ENCODE peak calls at places on chromosomes 13 and 19, in five cellular contexts. V is tibial nerve, T is stomach, G is uterus, I is ovary. D is an unnamed sample.
A peak's percentile ranks its signal among the peaks of the same experiment; 100 is the strongest.

GRCh38 chr13:25455146-25455545 is 83.4 kb downstream of the ATP8A2 start:
- DNase-seq in V (no peak), T (no peak), G (no peak), I (no peak), D (no peak)

GRCh38 chr13:46173656-46174055 is 8.3 kb downstream of the LCP1 start:
- DNase-seq in V (no peak), T (no peak), G (no peak), I (no peak), D (no peak)

GRCh38 chr19:10418281-10419199 is 1.8 kb upstream of the PDE4A start:
- DNase-seq in V (no peak), T (no peak), G (no peak), I (no peak), D (no peak)

GRCh38 chr19:3606174-3606689 is 443 bp downstream of the TBXA2R start:
- DNase-seq in V (no peak), T (peak; percentile 78), G (no peak), I (peak; percentile 32), D (peak; percentile 80)

GRCh38 chr13:98405107-98405571 is 171.8 kb downstream of the STK24 start:
- DNase-seq in V (no peak), T (no peak), G (no peak), I (no peak), D (no peak)

GRCh38 chr13:102369303-102369702 is 32.5 kb downstream of the FGF14 start:
- DNase-seq in V (no peak), T (no peak), G (no peak), I (no peak), D (no peak)

GRCh38 chr13:106619688-106620555 is 52.0 kb upstream of the ARGLU1 start:
- DNase-seq in V (no peak), T (no peak), G (peak; percentile 33), I (peak; percentile 51), D (peak; percentile 26)

GRCh38 chr19:41641879-41642485 is 15.1 kb upstream of the CEACAM4 start:
- DNase-seq in V (peak; percentile 30), T (peak; percentile 77), G (no peak), I (no peak), D (peak; percentile 82)

GRCh38 chr13:90008707-90009149 is 1338.8 kb upstream of the MIR17HG start:
- DNase-seq in V (no peak), T (no peak), G (no peak), I (no peak), D (no peak)

GRCh38 chr19:31969955-31970545 is 375.4 kb upstream of the ZNF507 start:
- DNase-seq in V (no peak), T (no peak), G (peak; percentile 59), I (no peak), D (no peak)

GRCh38 chr13:33745370-33746324 is 72.3 kb upstream of the RFC3 start:
- DNase-seq in V (no peak), T (no peak), G (no peak), I (no peak), D (peak; percentile 11)

GRCh38 chr19:13995878-13996765 is 10.0 kb downstream of the RFX1 start:
- DNase-seq in V (no peak), T (no peak), G (no peak), I (no peak), D (no peak)

GRCh38 chr13:86922936-86923335 is 748.2 kb upstream of the SLITRK5 start:
- DNase-seq in V (no peak), T (no peak), G (no peak), I (no peak), D (no peak)

GRCh38 chr13:94674609-94675348 is 37.6 kb downstream of the SOX21 start:
- DNase-seq in V (no peak), T (peak; percentile 67), G (no peak), I (no peak), D (peak; percentile 46)

GRCh38 chr13:33189470-33189869 is 96.1 kb downstream of the STARD13 start:
- DNase-seq in V (no peak), T (no peak), G (no peak), I (no peak), D (no peak)

GRCh38 chr13:24684600-24684998 is 4.4 kb downstream of the ATP12A start:
- DNase-seq in V (no peak), T (no peak), G (no peak), I (no peak), D (no peak)

GRCh38 chr13:26629260-26629659 is 71.8 kb downstream of the WASF3 start:
- DNase-seq in V (no peak), T (no peak), G (no peak), I (no peak), D (no peak)

GRCh38 chr13:36531746-36532486 is 99.6 kb downstream of the CCNA1 start:
- DNase-seq in V (no peak), T (no peak), G (no peak), I (no peak), D (no peak)

GRCh38 chr19:9622531-9622930 is 1.5 kb upstream of the ZNF561 start:
- DNase-seq in V (no peak), T (no peak), G (no peak), I (no peak), D (no peak)

GRCh38 chr19:1841209-1841924 is 6.9 kb downstream of the REXO1 start:
- DNase-seq in V (no peak), T (no peak), G (no peak), I (no peak), D (no peak)

GRCh38 chr19:32020538-32020937 is 324.9 kb upstream of the ZNF507 start:
- DNase-seq in V (no peak), T (no peak), G (no peak), I (no peak), D (no peak)

GRCh38 chr19:2038284-2039081 is 12.6 kb downstream of the MKNK2 start:
- DNase-seq in V (no peak), T (no peak), G (no peak), I (peak; percentile 45), D (no peak)

GRCh38 chr19:2798733-2799132 is 13.4 kb downstream of the THOP1 start:
- DNase-seq in V (no peak), T (no peak), G (no peak), I (no peak), D (no peak)

GRCh38 chr13:47256618-47257017 is 359.8 kb upstream of the HTR2A start:
- DNase-seq in V (no peak), T (no peak), G (no peak), I (no peak), D (no peak)

GRCh38 chr13:29434217-29434940 is 161.1 kb downstream of the SLC7A1 start:
- DNase-seq in V (no peak), T (no peak), G (no peak), I (no peak), D (no peak)

GRCh38 chr13:106471957-106472543 is 63.4 kb downstream of the EFNB2 start:
- DNase-seq in V (no peak), T (peak; percentile 68), G (peak; percentile 40), I (no peak), D (peak; percentile 73)

GRCh38 chr13:74920945-74921725 is 560.8 kb downstream of the TBC1D4 start:
- DNase-seq in V (no peak), T (no peak), G (no peak), I (no peak), D (no peak)

GRCh38 chr19:459724-460511 is 915 bp downstream of the SHC2 start:
- DNase-seq in V (peak; percentile 43), T (peak; percentile 69), G (peak; percentile 58), I (peak; percentile 69), D (peak; percentile 60)

GRCh38 chr19:13051581-13052165 is 51.0 kb downstream of the LYL1 start:
- DNase-seq in V (peak; percentile 56), T (peak; percentile 88), G (peak; percentile 69), I (peak; percentile 75), D (peak; percentile 76)

DNA sequence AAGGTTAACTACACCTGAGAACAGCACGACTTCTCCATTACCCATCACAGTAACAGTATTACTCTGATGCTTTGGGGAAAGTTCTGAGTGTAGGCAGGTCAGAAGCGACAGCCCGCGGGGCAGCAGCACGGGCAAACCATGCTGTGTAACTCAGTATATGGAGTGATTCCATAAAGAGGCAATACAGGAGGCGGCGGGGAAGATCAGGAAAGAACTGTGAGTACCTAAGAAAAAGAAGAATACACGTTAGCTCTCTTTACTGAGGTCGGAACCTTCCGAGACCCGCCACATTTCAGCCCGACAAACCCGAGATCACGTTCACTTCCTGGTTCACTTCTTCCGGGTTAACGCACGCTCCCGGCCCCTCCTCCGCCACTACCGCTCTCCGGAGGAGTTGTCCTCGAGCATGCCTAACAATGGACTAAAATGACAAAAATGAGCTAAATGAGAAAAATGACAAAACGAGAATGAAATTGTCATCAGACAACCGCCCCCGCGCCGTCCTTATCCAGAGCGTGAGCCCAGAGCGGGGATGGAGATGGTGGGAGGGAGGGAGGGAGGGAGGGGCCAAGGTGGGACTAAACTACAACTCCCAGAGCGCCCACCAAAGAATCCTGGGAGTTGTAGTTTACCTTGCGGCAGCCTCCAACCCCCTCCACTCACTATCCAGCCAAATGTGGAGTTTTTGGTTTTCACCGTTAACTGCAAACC is at the start of gene MTRF1:
- DNase-seq in V (peak; percentile 34), T (peak; percentile 75), G (peak; percentile 78), I (peak; percentile 73), D (peak; percentile 81)
- TF ChIP-seq POLR2A in V (no peak), T (no peak), G (no peak), I (no peak), D (peak; percentile 49)

GRCh38 chr19:11662278-11662677 is 65.0 kb downstream of the ZNF627 start:
- DNase-seq in V (no peak), T (no peak), G (no peak), I (no peak), D (no peak)

GRCh38 chr19:11657307-11657706 is 60.0 kb downstream of the ZNF627 start:
- DNase-seq in V (no peak), T (no peak), G (no peak), I (no peak), D (peak; percentile 36)

GRCh38 chr19:11659612-11660011 is 62.3 kb downstream of the ZNF627 start:
- DNase-seq in V (no peak), T (no peak), G (no peak), I (no peak), D (no peak)

GRCh38 chr19:11656535-11656934 is 59.3 kb downstream of the ZNF627 start:
- DNase-seq in V (no peak), T (no peak), G (no peak), I (no peak), D (no peak)

DNA sequence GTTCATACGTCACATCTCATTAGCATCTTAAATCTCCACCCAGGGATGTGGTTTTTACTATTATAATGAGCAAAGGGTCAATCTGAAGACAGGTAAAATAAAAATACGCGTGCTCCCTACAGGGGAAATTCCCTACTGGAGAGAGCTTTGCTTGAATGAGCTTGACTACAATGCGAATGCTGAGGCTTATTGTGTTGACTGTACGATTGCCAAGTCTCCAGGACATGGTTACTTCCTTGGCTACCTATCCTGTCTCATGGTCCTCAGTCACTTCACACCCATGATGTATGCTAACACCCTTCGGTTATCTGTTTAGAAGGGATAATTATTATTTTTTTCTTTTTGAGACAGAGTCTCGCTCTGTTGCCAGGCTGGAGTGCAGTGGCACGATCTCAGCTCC is 61.7 kb downstream of the ZNF627 start:
- DNase-seq in V (no peak), T (no peak), G (no peak), I (no peak), D (peak; percentile 27)
- TF ChIP-seq POLR2A in V (no peak), T (no peak), G (no peak), I (no peak), D (no peak)

GRCh38 chr19:57769345-57770131 is at the start of gene ZNF586:
- DNase-seq in V (peak; percentile 60), T (peak; percentile 90), G (peak; percentile 76), I (peak; percentile 82), D (peak; percentile 90)
- TF ChIP-seq POLR2A in V (no peak), T (no peak), G (peak; percentile 31), I (no peak), D (peak; percentile 58)

GRCh38 chr13:78176880-78177279 is 258.2 kb upstream of the EDNRB start:
- DNase-seq in V (no peak), T (no peak), G (no peak), I (no peak), D (no peak)

GRCh38 chr13:78182813-78183212 is 264.2 kb upstream of the EDNRB start:
- DNase-seq in V (no peak), T (no peak), G (no peak), I (no peak), D (no peak)

GRCh38 chr13:78177306-78177705 is 258.7 kb upstream of the EDNRB start:
- DNase-seq in V (no peak), T (no peak), G (no peak), I (no peak), D (no peak)
- TF ChIP-seq POLR2A in V (no peak), T (no peak), G (no peak), I (no peak), D (no peak)

D was measured in transverse colon.